ENCODE peak calls at places on chromosomes 13 and 19, in seven cellular contexts. One of them, this sample, is unnamed. For H3K4me1, the result is how much of the 10 kb centered on the place peaks cover.

GRCh38 chr19:48152552-48152951 is 17.6 kb downstream of the LIG1 start:
- DNase-seq in GM23338: peak
- DNase-seq in body of pancreas: peak
- DNase-seq in BE2C: peak
- DNase-seq in aorta: peak
- DNase-seq in stomach: peak
- DNase-seq in IMR-90: peak
- DNase-seq in this sample: peak

GRCh38 chr13:25652764-25653163 is 281.0 kb downstream of the ATP8A2 start:
- DNase-seq in body of pancreas: no peak
- DNase-seq in stomach: no peak
- DNase-seq in IMR-90: no peak
- DNase-seq in BE2C: no peak
- DNase-seq in aorta: no peak
- DNase-seq in GM23338: peak
- DNase-seq in this sample: no peak

GRCh38 chr13:111317042-111317550 is 3.3 kb upstream of the TEX29 start:
- DNase-seq in stomach: no peak
- DNase-seq in aorta: no peak
- DNase-seq in BE2C: no peak
- DNase-seq in IMR-90: no peak
- DNase-seq in body of pancreas: no peak
- DNase-seq in GM23338: no peak
- DNase-seq in this sample: no peak

GRCh38 chr19:54154603-54155345 is 4.7 kb downstream of the LENG1 start:
- DNase-seq in IMR-90: no peak
- DNase-seq in body of pancreas: no peak
- DNase-seq in GM23338: no peak
- DNase-seq in BE2C: no peak
- DNase-seq in stomach: no peak
- DNase-seq in aorta: no peak
- DNase-seq in this sample: no peak

GRCh38 chr13:45297456-45298205 is 43.4 kb downstream of the TPT1 start:
- DNase-seq in aorta: no peak
- DNase-seq in BE2C: no peak
- DNase-seq in body of pancreas: no peak
- DNase-seq in GM23338: no peak
- DNase-seq in IMR-90: no peak
- DNase-seq in stomach: no peak
- DNase-seq in this sample: no peak

GRCh38 chr19:19628499-19629134 is 597 bp upstream of the LPAR2 start:
- DNase-seq in stomach: peak
- DNase-seq in body of pancreas: peak
- DNase-seq in aorta: no peak
- DNase-seq in IMR-90: peak
- DNase-seq in GM23338: peak
- DNase-seq in BE2C: no peak
- DNase-seq in this sample: peak

GRCh38 chr19:30102239-30102638 is 160.2 kb downstream of the URI1 start:
- DNase-seq in IMR-90: no peak
- DNase-seq in GM23338: no peak
- DNase-seq in aorta: peak
- DNase-seq in body of pancreas: no peak
- DNase-seq in stomach: no peak
- DNase-seq in BE2C: no peak
- DNase-seq in this sample: no peak

GRCh38 chr13:52414963-52415362 is 9.0 kb upstream of the THSD1 start:
- DNase-seq in aorta: no peak
- DNase-seq in stomach: no peak
- DNase-seq in GM23338: no peak
- DNase-seq in body of pancreas: no peak
- DNase-seq in BE2C: no peak
- DNase-seq in IMR-90: peak
- DNase-seq in this sample: no peak

GRCh38 chr13:57314897-57315520 is 148.0 kb downstream of the PRR20E start:
- DNase-seq in BE2C: no peak
- DNase-seq in body of pancreas: no peak
- DNase-seq in GM23338: peak
- DNase-seq in IMR-90: no peak
- DNase-seq in aorta: no peak
- DNase-seq in stomach: no peak
- DNase-seq in this sample: no peak

GRCh38 chr13:110680852-110681251 is 25.1 kb downstream of the CARS2 start:
- DNase-seq in aorta: no peak
- DNase-seq in stomach: no peak
- DNase-seq in GM23338: peak
- DNase-seq in IMR-90: no peak
- DNase-seq in BE2C: peak
- DNase-seq in body of pancreas: no peak
- DNase-seq in this sample: peak

GRCh38 chr19:40831502-40832430 is 18.5 kb downstream of the CYP2A6 start:
- DNase-seq in BE2C: no peak
- DNase-seq in IMR-90: peak
- DNase-seq in body of pancreas: peak
- DNase-seq in GM23338: no peak
- DNase-seq in aorta: no peak
- DNase-seq in stomach: no peak
- DNase-seq in this sample: peak

GRCh38 chr13:101398191-101398590 is 18.1 kb downstream of the NALCN start:
- DNase-seq in BE2C: no peak
- DNase-seq in stomach: no peak
- DNase-seq in aorta: no peak
- DNase-seq in GM23338: no peak
- DNase-seq in body of pancreas: no peak
- DNase-seq in IMR-90: peak
- DNase-seq in this sample: no peak

GRCh38 chr13:76677047-76677446 is 209.2 kb downstream of the KCTD12 start:
- DNase-seq in BE2C: no peak
- DNase-seq in IMR-90: peak
- DNase-seq in body of pancreas: peak
- DNase-seq in aorta: peak
- DNase-seq in GM23338: no peak
- DNase-seq in stomach: no peak
- DNase-seq in this sample: no peak

GRCh38 chr13:40946485-40946884 is 72.6 kb downstream of the ELF1 start:
- DNase-seq in stomach: no peak
- DNase-seq in aorta: no peak
- DNase-seq in BE2C: no peak
- DNase-seq in GM23338: no peak
- DNase-seq in body of pancreas: no peak
- DNase-seq in IMR-90: no peak
- DNase-seq in this sample: peak
- H3K4me3 ChIP-seq in stomach: no peak
- H3K4me3 ChIP-seq in aorta: no peak
- H3K4me3 ChIP-seq in BE2C: no peak
- H3K4me3 ChIP-seq in GM23338: no peak
- H3K4me3 ChIP-seq in body of pancreas: no peak
- H3K4me3 ChIP-seq in IMR-90: no peak
- H3K4me3 ChIP-seq in this sample: no peak

DNA sequence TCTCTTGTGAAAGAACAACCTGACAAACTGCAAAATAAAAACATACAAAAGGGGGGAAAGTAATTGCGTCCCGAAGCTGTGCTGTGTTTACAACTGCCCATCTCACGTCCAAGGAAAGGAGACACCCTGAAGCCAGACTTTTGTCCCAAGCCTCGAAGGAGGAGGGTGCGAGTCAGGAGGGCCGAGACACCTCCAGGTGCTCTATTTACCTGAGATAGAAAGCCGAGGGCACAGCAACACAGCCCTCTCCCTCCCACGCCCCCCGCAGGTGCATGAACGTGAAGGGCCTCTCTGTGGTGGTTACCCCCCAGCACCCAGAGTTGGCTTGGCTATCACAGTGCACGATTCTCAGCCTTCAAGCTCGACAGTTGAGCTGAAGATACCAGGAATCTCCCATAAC is 33.2 kb downstream of the NLRP13 start:
- DNase-seq in IMR-90: no peak
- DNase-seq in body of pancreas: no peak
- DNase-seq in BE2C: no peak
- DNase-seq in aorta: no peak
- DNase-seq in GM23338: no peak
- DNase-seq in stomach: no peak
- DNase-seq in this sample: no peak
- H3K4me1 ChIP-seq in IMR-90: under half
- H3K4me1 ChIP-seq in body of pancreas: under half
- H3K4me1 ChIP-seq in BE2C: under half
- H3K4me1 ChIP-seq in aorta: under half
- H3K4me1 ChIP-seq in GM23338: under half
- H3K4me1 ChIP-seq in stomach: under half
- H3K4me1 ChIP-seq in this sample: under half

GRCh38 chr19:4802711-4803110 is 11.2 kb downstream of the FEM1A start:
- DNase-seq in aorta: no peak
- DNase-seq in GM23338: no peak
- DNase-seq in IMR-90: no peak
- DNase-seq in body of pancreas: no peak
- DNase-seq in stomach: no peak
- DNase-seq in BE2C: no peak
- DNase-seq in this sample: no peak

GRCh38 chr19:4801085-4801619 is 9.6 kb downstream of the FEM1A start:
- DNase-seq in BE2C: no peak
- DNase-seq in IMR-90: no peak
- DNase-seq in body of pancreas: no peak
- DNase-seq in GM23338: no peak
- DNase-seq in aorta: no peak
- DNase-seq in stomach: no peak
- DNase-seq in this sample: no peak

GRCh38 chr19:4795400-4795799 is 3.9 kb downstream of the FEM1A start:
- DNase-seq in IMR-90: peak
- DNase-seq in BE2C: no peak
- DNase-seq in aorta: no peak
- DNase-seq in body of pancreas: no peak
- DNase-seq in GM23338: no peak
- DNase-seq in stomach: no peak
- DNase-seq in this sample: no peak

GRCh38 chr19:4803736-4804695 is 12.5 kb downstream of the FEM1A start:
- DNase-seq in GM23338: peak
- DNase-seq in BE2C: peak
- DNase-seq in stomach: peak
- DNase-seq in body of pancreas: peak
- DNase-seq in IMR-90: peak
- DNase-seq in aorta: no peak
- DNase-seq in this sample: no peak

DNA sequence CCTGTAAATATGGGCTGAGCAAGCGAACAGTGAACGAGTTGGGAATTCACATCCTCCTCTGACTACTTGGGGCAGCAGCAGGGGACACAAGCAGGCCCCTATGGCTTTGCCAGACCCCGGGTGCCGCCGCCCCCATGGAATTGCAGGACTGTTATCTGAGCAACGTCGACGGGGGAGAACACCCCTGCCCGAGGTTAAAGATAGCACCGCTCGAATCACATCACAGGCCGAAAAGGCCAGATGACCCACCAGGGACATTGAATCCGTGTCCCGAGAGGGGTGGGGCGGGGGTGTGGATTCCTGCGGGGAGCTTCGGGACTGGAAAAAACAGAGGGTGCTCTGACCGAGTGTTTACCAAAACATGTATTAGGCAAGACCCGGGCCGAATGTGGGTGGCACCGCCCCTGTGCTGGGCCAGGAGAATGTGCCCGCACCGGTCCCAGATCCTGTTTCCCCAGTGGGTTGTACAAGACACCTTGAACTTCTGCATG is 9.1 kb downstream of the FEM1A start:
- DNase-seq in BE2C: no peak
- DNase-seq in IMR-90: no peak
- DNase-seq in body of pancreas: peak
- DNase-seq in aorta: no peak
- DNase-seq in GM23338: no peak
- DNase-seq in stomach: peak
- DNase-seq in this sample: no peak
- H3K4me3 ChIP-seq in BE2C: no peak
- H3K4me3 ChIP-seq in IMR-90: no peak
- H3K4me3 ChIP-seq in body of pancreas: no peak
- H3K4me3 ChIP-seq in aorta: no peak
- H3K4me3 ChIP-seq in GM23338: no peak
- H3K4me3 ChIP-seq in stomach: no peak
- H3K4me3 ChIP-seq in this sample: no peak

GRCh38 chr19:14116918-14117578 is 514 bp downstream of the PRKACA start:
- DNase-seq in aorta: peak
- DNase-seq in GM23338: peak
- DNase-seq in IMR-90: no peak
- DNase-seq in stomach: no peak
- DNase-seq in body of pancreas: peak
- DNase-seq in BE2C: no peak
- DNase-seq in this sample: no peak
- H3K4me1 ChIP-seq in aorta: under half
- H3K4me1 ChIP-seq in GM23338: under half
- H3K4me1 ChIP-seq in IMR-90: under half
- H3K4me1 ChIP-seq in stomach: half or more
- H3K4me1 ChIP-seq in body of pancreas: half or more
- H3K4me1 ChIP-seq in BE2C: under half
- H3K4me1 ChIP-seq in this sample: under half

GRCh38 chr13:80400834-80401450 is 60.0 kb upstream of the SPRY2 start:
- DNase-seq in GM23338: no peak
- DNase-seq in body of pancreas: no peak
- DNase-seq in IMR-90: no peak
- DNase-seq in aorta: no peak
- DNase-seq in stomach: no peak
- DNase-seq in BE2C: no peak
- DNase-seq in this sample: no peak
- H3K4me3 ChIP-seq in GM23338: no peak
- H3K4me3 ChIP-seq in body of pancreas: no peak
- H3K4me3 ChIP-seq in IMR-90: no peak
- H3K4me3 ChIP-seq in aorta: no peak
- H3K4me3 ChIP-seq in stomach: no peak
- H3K4me3 ChIP-seq in BE2C: no peak
- H3K4me3 ChIP-seq in this sample: no peak

DNA sequence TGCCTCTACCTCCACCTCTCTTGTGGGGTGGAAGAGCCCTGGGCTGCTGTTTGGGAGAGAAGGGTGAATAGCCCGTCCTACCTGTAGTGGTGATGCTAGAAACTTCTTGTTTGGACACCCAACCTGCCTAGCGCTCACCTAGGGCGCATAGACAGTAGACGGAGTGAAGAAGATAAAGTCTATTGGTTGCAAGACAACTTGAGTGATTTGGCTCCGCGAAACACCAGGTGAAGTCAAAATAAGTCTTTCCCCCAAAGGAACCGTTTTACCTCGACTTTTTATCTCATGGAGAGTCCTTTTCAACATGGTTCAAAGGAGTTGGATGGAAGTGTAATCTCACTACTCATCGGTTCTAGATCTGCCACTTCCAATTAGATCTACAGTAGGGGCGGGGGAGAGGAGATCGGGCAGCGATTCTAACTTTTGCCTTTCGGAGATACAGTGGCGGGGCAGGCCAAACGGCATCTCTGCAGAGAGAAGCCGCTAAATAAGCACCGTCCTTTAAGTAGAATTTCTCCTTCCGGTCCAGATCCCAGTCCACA is 694 bp upstream of the ZIC5 start:
- DNase-seq in GM23338: peak
- DNase-seq in stomach: no peak
- DNase-seq in body of pancreas: no peak
- DNase-seq in IMR-90: no peak
- DNase-seq in BE2C: no peak
- DNase-seq in aorta: no peak
- DNase-seq in this sample: no peak
- H3K4me1 ChIP-seq in GM23338: under half
- H3K4me1 ChIP-seq in stomach: under half
- H3K4me1 ChIP-seq in body of pancreas: under half
- H3K4me1 ChIP-seq in IMR-90: under half
- H3K4me1 ChIP-seq in BE2C: under half
- H3K4me1 ChIP-seq in aorta: under half
- H3K4me1 ChIP-seq in this sample: under half

GRCh38 chr13:30863796-30864195 is 42.3 kb upstream of the MEDAG start:
- DNase-seq in body of pancreas: no peak
- DNase-seq in IMR-90: no peak
- DNase-seq in aorta: no peak
- DNase-seq in stomach: no peak
- DNase-seq in GM23338: peak
- DNase-seq in BE2C: no peak
- DNase-seq in this sample: no peak
- H3K4me3 ChIP-seq in body of pancreas: no peak
- H3K4me3 ChIP-seq in IMR-90: no peak
- H3K4me3 ChIP-seq in aorta: no peak
- H3K4me3 ChIP-seq in stomach: no peak
- H3K4me3 ChIP-seq in GM23338: peak
- H3K4me3 ChIP-seq in BE2C: no peak
- H3K4me3 ChIP-seq in this sample: no peak